ENCODE peak calls at places on chromosomes 1 and 21, in five cellular contexts. A is GM12878, R is HepG2, K is K562, S is HCT116. H is an unnamed sample.

GRCh38 chr1:210532223-210532598 is 203.5 kb downstream of the HHAT start:
- DNase-seq in A (no peak), R (no peak), K (no peak), S (no peak), H (no peak)

GRCh38 chr1:216306830-216307229 is 116.4 kb downstream of the USH2A start:
- DNase-seq in A (no peak), R (no peak), K (no peak), S (no peak), H (peak)

GRCh38 chr1:41631971-41632370 is 147.5 kb upstream of the EDN2 start:
- DNase-seq in A (no peak), R (no peak), K (no peak), S (no peak), H (no peak)

GRCh38 chr1:147723691-147724323 is 36.6 kb downstream of the GJA5 start:
- DNase-seq in A (no peak), R (peak), K (peak), S (peak), H (peak)

GRCh38 chr1:88276158-88276557 is 407.9 kb upstream of the PKN2 start:
- DNase-seq in A (no peak), R (no peak), K (no peak), S (no peak), H (no peak)

GRCh38 chr21:43189936-43190335 is 21.1 kb downstream of the CRYAA start:
- DNase-seq in A (no peak), R (no peak), K (no peak), S (no peak), H (no peak)

GRCh38 chr1:153485880-153486279 is 25.4 kb upstream of the S100A7 start:
- DNase-seq in A (no peak), R (no peak), K (no peak), S (no peak), H (no peak)

GRCh38 chr1:1438531-1439381 is 3.3 kb downstream of the VWA1 start:
- DNase-seq in A (no peak), R (no peak), K (no peak), S (no peak), H (no peak)

GRCh38 chr1:102186541-102186940 is 189.8 kb upstream of the OLFM3 start:
- DNase-seq in A (no peak), R (no peak), K (no peak), S (no peak), H (no peak)

GRCh38 chr1:20481158-20481617 is 4.8 kb downstream of the CAMK2N1 start:
- DNase-seq in A (no peak), R (peak), K (no peak), S (no peak), H (no peak)

GRCh38 chr21:41816583-41817165 is 49.8 kb upstream of the RIPK4 start:
- DNase-seq in A (no peak), R (peak), K (peak), S (no peak), H (peak)

GRCh38 chr1:231053493-231054162 is 13.6 kb upstream of the FAM89A start:
- DNase-seq in A (peak), R (peak), K (no peak), S (no peak), H (no peak)

GRCh38 chr1:222896630-222897526 is 82.0 kb downstream of the DISP1 start:
- DNase-seq in A (no peak), R (no peak), K (no peak), S (no peak), H (no peak)

GRCh38 chr1:2825487-2826189 is 24.1 kb upstream of the TTC34 start:
- DNase-seq in A (no peak), R (no peak), K (no peak), S (no peak), H (no peak)

GRCh38 chr1:32516402-32516801 is 22.8 kb upstream of the ZBTB8A start:
- DNase-seq in A (no peak), R (no peak), K (no peak), S (no peak), H (peak)

GRCh38 chr1:12170263-12170671 is 3.5 kb downstream of the TNFRSF1B start:
- DNase-seq in A (no peak), R (no peak), K (no peak), S (no peak), H (no peak)

GRCh38 chr1:223097713-223098112 is 45.3 kb downstream of the TLR5 start:
- DNase-seq in A (no peak), R (no peak), K (no peak), S (no peak), H (no peak)

GRCh38 chr1:57400041-57400440 is 23.8 kb downstream of the DAB1 start:
- DNase-seq in A (no peak), R (peak), K (no peak), S (no peak), H (no peak)

GRCh38 chr1:63590161-63590560 is 3.0 kb upstream of the PGM1 start:
- DNase-seq in A (no peak), R (no peak), K (no peak), S (no peak), H (no peak)
- TF ChIP-seq POLR2AphosphoS5 in A (no peak), R (no peak), K (no peak), S (no peak), H (no peak)

GRCh38 chr1:113761937-113762336 is 2.7 kb upstream of the PHTF1 start:
- DNase-seq in A (no peak), R (no peak), K (no peak), S (no peak), H (no peak)

GRCh38 chr1:113760102-113760804 is 967 bp upstream of the PHTF1 start:
- DNase-seq in A (no peak), R (no peak), K (no peak), S (no peak), H (no peak)

GRCh38 chr1:113759341-113760101 is at the start of gene PHTF1:
- DNase-seq in A (no peak), R (peak), K (peak), S (peak), H (peak)

GRCh38 chr1:113756461-113756860 is 2.8 kb downstream of the PHTF1 start:
- DNase-seq in A (no peak), R (no peak), K (no peak), S (no peak), H (no peak)

DNA sequence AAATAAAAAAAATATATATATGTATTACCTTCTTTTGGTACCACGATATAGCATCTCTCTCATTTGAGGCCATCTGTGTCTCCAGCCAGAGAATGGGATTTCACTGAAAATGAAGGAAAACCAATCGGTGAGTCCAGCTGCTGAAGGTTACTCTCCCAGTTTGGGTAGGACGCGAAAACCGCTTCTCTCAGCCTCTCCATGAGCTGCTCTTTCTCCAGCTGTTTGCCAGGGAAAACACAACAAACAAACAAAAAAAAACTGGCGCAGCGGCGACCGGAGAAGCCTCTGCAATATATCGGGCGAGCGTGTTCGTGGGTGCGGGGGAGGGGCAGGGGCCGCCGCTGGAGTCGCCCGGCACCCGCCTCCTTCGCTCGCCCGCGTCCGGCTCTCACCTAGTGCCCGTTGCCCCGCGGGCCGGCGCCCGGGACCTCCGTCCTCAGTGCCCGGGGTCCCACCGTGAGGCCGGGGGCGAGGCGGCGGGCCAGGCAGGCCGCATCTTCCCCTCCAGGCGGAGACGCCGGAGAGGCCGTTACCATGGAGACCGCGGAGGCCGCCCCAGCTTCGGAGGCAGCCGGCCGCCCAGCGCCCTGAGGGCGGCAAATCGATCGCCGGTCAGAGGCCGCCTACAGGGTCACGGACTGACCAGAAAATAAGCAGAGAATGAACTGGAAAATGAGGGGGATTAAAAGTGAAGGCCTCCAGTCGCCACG is 500 bp downstream of the PHTF1 start:
- DNase-seq in A (no peak), R (peak), K (peak), S (peak), H (peak)
- TF ChIP-seq EZH2 in A (no peak), R (no peak), K (no peak), S (no peak), H (no peak)

GRCh38 chr1:99970713-99971255 is 988 bp downstream of the SLC35A3 start:
- DNase-seq in A (no peak), R (no peak), K (no peak), S (peak), H (no peak)
- TF ChIP-seq REST in A (no peak), R (no peak), K (no peak), S (no peak), H (no peak)

GRCh38 chr1:162070825-162071224 is 1.3 kb downstream of the NOS1AP start:
- DNase-seq in A (no peak), R (no peak), K (no peak), S (no peak), H (peak)

GRCh38 chr1:162075862-162076261 is 6.4 kb downstream of the NOS1AP start:
- DNase-seq in A (no peak), R (no peak), K (no peak), S (peak), H (no peak)

GRCh38 chr1:162072770-162073169 is 3.3 kb downstream of the NOS1AP start:
- DNase-seq in A (no peak), R (no peak), K (no peak), S (no peak), H (no peak)

GRCh38 chr1:162077900-162078299 is 8.4 kb downstream of the NOS1AP start:
- DNase-seq in A (no peak), R (no peak), K (no peak), S (no peak), H (no peak)

GRCh38 chr1:162074548-162074947 is 5.1 kb downstream of the NOS1AP start:
- DNase-seq in A (no peak), R (peak), K (no peak), S (peak), H (peak)
- TF ChIP-seq POLR2AphosphoS5 in A (no peak), R (no peak), K (no peak), S (no peak), H (no peak)

GRCh38 chr1:177164380-177165068 is at the start of gene ASTN1:
- DNase-seq in A (no peak), R (no peak), K (no peak), S (no peak), H (peak)
- TF ChIP-seq EZH2 in A (no peak), R (no peak), K (no peak), S (no peak), H (no peak)

GRCh38 chr1:103371234-103371633 is 154.3 kb upstream of the RNPC3 start:
- DNase-seq in A (no peak), R (no peak), K (no peak), S (no peak), H (no peak)
- TF ChIP-seq REST in A (no peak), R (no peak), K (no peak), S (no peak), H (no peak)